ENCODE peak calls at places on chromosome 22, in eight cellular contexts. R is uterus; A is T-helper 2 cell; Z is upper lobe of left lung; Q is fibroblast of mammary gland; S is RKO; G is choroid plexus epithelial cell; U is activated CD4-positive, alpha-beta T cell treated with anti-CD3 and anti-CD28 coated beads for 24 hours. K is an unnamed sample.
A peak's percentile ranks its signal among the peaks of the same experiment; 100 is the strongest.

GRCh38 chr22:26453195-26453594 is 24.1 kb downstream of the ASPHD2 start:
- DNase-seq in R (no peak), A (no peak), Z (no peak), Q (no peak), S (no peak), G (no peak), U (no peak), K (no peak)

GRCh38 chr22:20956258-20957117 is 10.6 kb upstream of the AIFM3 start:
- DNase-seq in R (no peak), A (no peak), Z (peak; percentile 52), Q (peak; percentile 51), S (peak; percentile 85), G (no peak), U (no peak), K (peak; percentile 54)

GRCh38 chr22:47012589-47013365 is 250.3 kb downstream of the TBC1D22A start:
- DNase-seq in R (no peak), A (no peak), Z (peak; percentile 50), Q (no peak), S (no peak), G (peak; percentile 74), U (no peak), K (no peak)

GRCh38 chr22:50399751-50400331 is 56.7 kb downstream of the PPP6R2 start:
- DNase-seq in R (no peak), A (peak; percentile 11), Z (peak; percentile 62), Q (peak; percentile 31), S (peak; percentile 52), G (peak; percentile 40), U (no peak), K (peak; percentile 37)

GRCh38 chr22:19848298-19849224 is 6.1 kb downstream of the GNB1L start:
- DNase-seq in R (no peak), A (no peak), Z (peak; percentile 86), Q (peak; percentile 34), S (no peak), G (no peak), U (no peak), K (no peak)

GRCh38 chr22:42928969-42929837 is 72.1 kb upstream of the ARFGAP3 start:
- DNase-seq in R (peak; percentile 61), A (no peak), Z (peak; percentile 76), Q (peak; percentile 62), S (no peak), G (no peak), U (no peak), K (no peak)

GRCh38 chr22:38941488-38941987 is 15.9 kb upstream of the APOBEC3A start:
- DNase-seq in R (no peak), A (peak; percentile 75), Z (peak; percentile 70), Q (peak; percentile 27), S (no peak), G (no peak), U (peak; percentile 66), K (no peak)

GRCh38 chr22:31871475-31871874 is 72.9 kb upstream of the YWHAH start:
- DNase-seq in R (no peak), A (no peak), Z (no peak), Q (no peak), S (no peak), G (no peak), U (no peak), K (no peak)

GRCh38 chr22:30056015-30056414 is 24.2 kb upstream of the HORMAD2 start:
- DNase-seq in R (no peak), A (no peak), Z (peak; percentile 43), Q (no peak), S (no peak), G (no peak), U (no peak), K (no peak)

GRCh38 chr22:47135338-47135737 is 372.9 kb downstream of the TBC1D22A start:
- DNase-seq in R (no peak), A (no peak), Z (no peak), Q (no peak), S (no peak), G (no peak), U (no peak), K (no peak)

GRCh38 chr22:45453764-45454163 is 40.3 kb downstream of the RIBC2 start:
- DNase-seq in R (no peak), A (no peak), Z (no peak), Q (no peak), S (no peak), G (no peak), U (no peak), K (no peak)

GRCh38 chr22:19793161-19793560 is 32.6 kb downstream of the TBX1 start:
- DNase-seq in R (no peak), A (no peak), Z (no peak), Q (no peak), S (no peak), G (peak; percentile 24), U (no peak), K (no peak)

GRCh38 chr22:44181912-44182590 is 1.3 kb downstream of the PARVG start:
- DNase-seq in R (no peak), A (peak; percentile 39), Z (no peak), Q (no peak), S (no peak), G (no peak), U (no peak), K (no peak)

GRCh38 chr22:21876486-21877176 is 9.2 kb upstream of the MAPK1 start:
- DNase-seq in R (no peak), A (peak; percentile 93), Z (no peak), Q (peak; percentile 73), S (peak; percentile 68), G (peak; percentile 82), U (no peak), K (no peak)

GRCh38 chr22:46576556-46577351 is 39.3 kb upstream of the CELSR1 start:
- DNase-seq in R (no peak), A (peak; percentile 83), Z (peak; percentile 57), Q (peak; percentile 21), S (peak; percentile 63), G (peak; percentile 46), U (peak; percentile 41), K (no peak)

GRCh38 chr22:19375435-19375834 is 56.1 kb downstream of the HIRA start:
- DNase-seq in R (no peak), A (no peak), Z (no peak), Q (no peak), S (no peak), G (no peak), U (no peak), K (no peak)

GRCh38 chr22:48643066-48643731 is 1184.5 kb downstream of the BRD1 start:
- DNase-seq in R (no peak), A (no peak), Z (no peak), Q (no peak), S (no peak), G (no peak), U (no peak), K (no peak)

GRCh38 chr22:23752090-23752691 is 1.3 kb upstream of the ZNF70 start:
- DNase-seq in R (no peak), A (no peak), Z (no peak), Q (no peak), S (no peak), G (no peak), U (no peak), K (no peak)

GRCh38 chr22:44200451-44200850 is 19.7 kb downstream of the PARVG start:
- DNase-seq in R (no peak), A (no peak), Z (no peak), Q (no peak), S (no peak), G (no peak), U (no peak), K (no peak)

GRCh38 chr22:42114721-42115120 is 15.9 kb downstream of the CYP2D6 start:
- DNase-seq in R (no peak), A (peak; percentile 21), Z (no peak), Q (peak; percentile 36), S (no peak), G (peak; percentile 39), U (no peak), K (no peak)

GRCh38 chr22:19788661-19789225 is 28.2 kb downstream of the TBX1 start:
- DNase-seq in R (no peak), A (no peak), Z (no peak), Q (no peak), S (no peak), G (no peak), U (no peak), K (no peak)

K was measured in iPS DF 6.9.